ENCODE peak calls at places on chromosome 22, in six cellular contexts. O is upper lobe of left lung, H is K562, T is HepG2, Q is GM12878, I is A549. E is an unnamed sample.
A peak's percentile ranks its signal among the peaks of the same experiment; 100 is the strongest.

GRCh38 chr22:39931271-39931670 is 28.9 kb upstream of the TMA7B start:
- ATAC-seq in I (no peak), O (no peak), H (no peak), Q (no peak), T (no peak), E (no peak)

GRCh38 chr22:22168190-22168940 is 76.2 kb upstream of the VPREB1 start:
- ATAC-seq in H (peak; percentile 65), I (no peak), O (no peak), Q (peak; percentile 74), T (no peak), E (no peak)

GRCh38 chr22:40289991-40290459 is 56.3 kb upstream of the ADSL start:
- ATAC-seq in O (no peak), H (no peak), T (no peak), Q (peak; percentile 97), I (no peak), E (no peak)

GRCh38 chr22:30402036-30402759 is 5.4 kb downstream of the SEC14L2 start:
- ATAC-seq in H (peak; percentile 75), I (no peak), T (no peak), O (no peak), Q (no peak), E (no peak)

GRCh38 chr22:41469218-41469851 is 418 bp downstream of the ACO2 start:
- ATAC-seq in H (peak; percentile 62), I (peak; percentile 44), Q (peak; percentile 42), T (peak; percentile 63), O (peak; percentile 47), E (no peak)

GRCh38 chr22:30296324-30296723 is 7.0 kb upstream of the CASTOR1 start:
- ATAC-seq in Q (no peak), O (no peak), H (no peak), T (no peak), I (no peak), E (no peak)

GRCh38 chr22:26970809-26971394 is 313.5 kb downstream of the MIAT start:
- ATAC-seq in Q (no peak), I (no peak), H (peak; percentile 77), O (no peak), T (no peak), E (no peak)

GRCh38 chr22:50440544-50441249 is 34.1 kb downstream of the SBF1 start:
- ATAC-seq in T (no peak), Q (no peak), O (no peak), H (peak; percentile 11), I (no peak), E (no peak)

GRCh38 chr22:40220316-40221054 is 42.8 kb downstream of the TNRC6B start:
- ATAC-seq in Q (no peak), O (peak; percentile 59), T (no peak), H (no peak), I (no peak), E (peak; percentile 29)

GRCh38 chr22:46052801-46053562 is 76.0 kb upstream of the WNT7B start:
- ATAC-seq in Q (no peak), O (peak; percentile 52), I (peak; percentile 41), T (peak; percentile 37), H (no peak), E (peak; percentile 13)

GRCh38 chr22:46947516-46948260 is 185.2 kb downstream of the TBC1D22A start:
- ATAC-seq in H (no peak), T (no peak), Q (no peak), I (no peak), O (no peak), E (no peak)

GRCh38 chr22:19874307-19875060 is 19.8 kb upstream of the GNB1L start:
- ATAC-seq in I (no peak), Q (no peak), H (peak; percentile 8), O (peak; percentile 83), T (no peak), E (no peak)

GRCh38 chr22:40042312-40042711 is 47.6 kb downstream of the FAM83F start:
- ATAC-seq in O (no peak), I (no peak), T (no peak), H (no peak), Q (no peak), E (no peak)

GRCh38 chr22:24271406-24271760 is 752 bp downstream of the SPECC1L start:
- ATAC-seq in I (no peak), T (no peak), H (no peak), Q (no peak), O (no peak), E (no peak)

GRCh38 chr22:24265734-24266133 is 4.9 kb upstream of the SPECC1L start:
- ATAC-seq in Q (no peak), H (no peak), T (no peak), O (no peak), I (no peak), E (no peak)

DNA sequence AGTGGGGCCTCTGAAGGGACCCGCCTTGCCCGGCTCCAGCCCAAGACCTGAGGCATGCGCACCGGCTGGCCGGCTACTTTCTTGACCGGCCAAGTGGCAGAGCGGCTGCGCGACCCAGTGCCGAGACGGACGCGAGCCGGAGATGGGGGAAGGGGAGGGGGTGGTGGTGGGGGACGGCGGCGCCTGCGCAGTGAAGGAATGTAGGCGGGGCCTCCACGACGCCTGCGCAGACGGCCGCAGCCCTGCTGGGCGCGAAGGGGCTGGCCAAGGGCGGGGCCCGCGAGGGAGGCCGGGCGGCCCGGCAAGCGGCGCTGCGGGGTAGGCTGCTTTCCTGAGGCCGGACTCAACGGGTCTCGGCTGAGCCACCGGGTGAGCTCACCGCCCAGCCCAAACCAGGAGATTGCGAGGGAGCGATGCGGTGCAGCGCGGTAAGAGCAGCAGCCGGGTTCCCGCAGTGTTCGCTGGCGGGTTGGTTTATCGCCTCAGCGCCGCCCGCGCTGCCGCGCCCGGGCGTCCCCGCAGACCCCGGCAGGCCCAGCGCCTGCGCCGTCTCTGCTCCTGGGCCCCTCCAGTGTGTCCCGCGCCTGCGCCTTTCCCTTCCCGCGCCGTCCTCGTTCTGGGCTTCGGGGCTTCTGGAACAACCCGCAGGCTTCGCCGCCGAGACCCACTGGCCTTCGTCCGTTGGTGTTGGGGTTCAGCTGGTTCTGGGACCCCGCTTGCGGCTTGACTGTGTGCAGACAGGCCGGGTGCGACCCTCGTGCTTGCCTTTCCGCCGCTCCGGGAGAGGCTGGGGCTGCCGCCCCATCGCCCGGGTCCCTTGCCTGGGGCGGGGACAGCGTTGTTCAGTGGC is at the start of gene SPECC1L:
- ATAC-seq in H (peak; percentile 96), T (peak; percentile 96), Q (peak; percentile 89), O (peak; percentile 97), I (peak; percentile 99), E (peak; percentile 96)
- TF ChIP-seq EP300 in H (no peak), T (no peak), Q (no peak), O (no peak), I (no peak), E (no peak)

GRCh38 chr22:44383652-44384562 is 71.2 kb upstream of the SHISAL1 start:
- ATAC-seq in H (no peak), T (no peak), Q (no peak), I (no peak), O (no peak), E (no peak)

GRCh38 chr22:44386386-44387035 is 73.8 kb upstream of the SHISAL1 start:
- ATAC-seq in I (no peak), T (no peak), O (no peak), Q (no peak), H (no peak), E (no peak)

GRCh38 chr22:44384563-44384940 is 71.8 kb upstream of the SHISAL1 start:
- ATAC-seq in T (no peak), I (no peak), Q (no peak), H (no peak), O (no peak), E (no peak)

GRCh38 chr22:44385781-44386180 is 73.0 kb upstream of the SHISAL1 start:
- ATAC-seq in Q (no peak), I (no peak), T (no peak), O (no peak), H (no peak), E (no peak)

GRCh38 chr22:44384981-44385610 is 72.3 kb upstream of the SHISAL1 start:
- ATAC-seq in O (no peak), T (no peak), I (no peak), Q (no peak), H (no peak), E (no peak)
- H3K27ac ChIP-seq in O (no peak overlapping the region), T (no peak overlapping the region), I (no peak overlapping the region), Q (no peak overlapping the region), H (no peak overlapping the region), E (no peak overlapping the region)

GRCh38 chr22:42613869-42614268 is 814 bp downstream of the POLDIP3 start:
- ATAC-seq in H (no peak), Q (no peak), T (no peak), O (no peak), I (no peak), E (no peak)

GRCh38 chr22:42612336-42612735 is 2.3 kb downstream of the POLDIP3 start:
- ATAC-seq in T (no peak), Q (no peak), H (no peak), O (no peak), I (no peak), E (no peak)

GRCh38 chr22:42617155-42617983 is 2.7 kb upstream of the POLDIP3 start:
- ATAC-seq in Q (no peak), I (no peak), T (no peak), H (no peak), O (no peak), E (no peak)

GRCh38 chr22:42614312-42615091 is at the start of gene POLDIP3:
- ATAC-seq in Q (peak; percentile 79), T (peak; percentile 79), I (peak; percentile 83), H (peak; percentile 87), O (peak; percentile 96), E (peak; percentile 88)

GRCh38 chr22:42615092-42615859 is 593 bp upstream of the POLDIP3 start:
- ATAC-seq in Q (peak; percentile 86), I (peak; percentile 89), T (peak; percentile 78), O (peak; percentile 84), H (peak; percentile 88), E (peak; percentile 86)
- TF ChIP-seq EP300 in Q (no peak), I (no peak), T (peak; percentile 71), O (no peak), H (peak; percentile 71), E (no peak)

GRCh38 chr22:24978308-24978707 is 25.8 kb downstream of the KIAA1671 start:
- ATAC-seq in I (no peak), O (no peak), H (no peak), Q (no peak), T (no peak), E (no peak)

GRCh38 chr22:24977370-24978230 is 25.1 kb downstream of the KIAA1671 start:
- ATAC-seq in T (no peak), I (no peak), H (no peak), O (peak; percentile 61), Q (no peak), E (peak; percentile 78)

GRCh38 chr22:24975813-24976341 is 23.4 kb downstream of the KIAA1671 start:
- ATAC-seq in H (no peak), I (no peak), O (no peak), T (no peak), Q (no peak), E (peak; percentile 65)

GRCh38 chr22:24975125-24975640 is 22.7 kb downstream of the KIAA1671 start:
- ATAC-seq in I (no peak), H (no peak), T (no peak), Q (no peak), O (no peak), E (no peak)

DNA sequence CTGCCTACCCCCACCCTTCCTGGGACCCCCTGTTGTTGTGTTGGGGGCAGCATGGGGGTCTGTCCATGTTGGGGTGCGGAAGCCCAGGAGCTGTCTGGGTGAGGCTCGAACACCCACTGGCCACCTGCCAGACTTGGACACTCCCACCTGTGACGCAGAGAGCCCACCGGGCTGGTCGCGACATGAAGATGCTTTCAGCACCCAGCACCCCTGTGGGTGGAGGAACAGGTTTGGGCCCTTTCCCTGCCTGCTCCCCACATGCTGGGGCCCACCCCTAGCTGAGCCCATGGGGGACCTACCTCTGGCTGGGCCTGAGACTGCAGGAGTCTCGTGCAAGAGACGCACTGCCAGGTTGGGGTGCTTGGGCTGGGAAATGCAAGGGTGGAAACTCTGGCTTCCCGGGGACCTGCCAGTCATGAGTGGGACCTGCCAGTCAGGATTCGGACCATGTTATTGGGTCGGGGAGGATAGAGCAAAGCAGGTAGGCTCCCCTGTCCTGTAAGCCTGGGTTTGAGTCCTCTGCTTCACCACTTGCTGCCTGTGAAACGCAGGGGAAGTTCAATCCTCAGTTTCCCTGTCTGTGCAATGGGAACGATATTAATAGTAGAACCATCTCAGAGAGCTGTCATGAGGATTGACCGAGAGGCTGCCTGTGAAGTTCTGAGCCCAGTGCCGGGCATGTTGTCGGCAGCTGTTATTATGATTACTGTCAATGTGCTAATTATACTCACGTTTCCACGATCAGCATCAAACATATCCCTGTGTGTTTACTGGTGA is 24.1 kb downstream of the KIAA1671 start:
- ATAC-seq in Q (no peak), H (no peak), O (no peak), I (no peak), T (no peak), E (no peak)
- H3K27ac ChIP-seq in Q (no peak overlapping the region), H (no peak overlapping the region), O (peak overlapping the region; percentile 85), I (peak overlapping the region; percentile 39), T (no peak overlapping the region), E (peak overlapping the region; percentile 82)

E was measured in gastroesophageal sphincter.